ENCODE peak calls at places on chromosomes 6 and 20, in seven cellular contexts. B, D, C, S, E, X and Q are unnamed samples. For H3K4me1, the result is how much of the 10 kb centered on the place peaks cover.

GRCh38 chr6:32940656-32941411 is at the start of gene HLA-DMB:
- DNase-seq in S (peak), X (peak), C (peak), D (peak), E (peak), B (peak), Q (peak)

GRCh38 chr6:147508073-147508870 is at the start of gene SAMD5:
- DNase-seq in E (peak), X (peak), S (peak), C (peak), D (no peak), B (no peak), Q (peak)

GRCh38 chr6:126539022-126539421 is 199.1 kb downstream of the CENPW start:
- DNase-seq in B (no peak), E (peak), X (no peak), C (peak), D (no peak), S (no peak), Q (no peak)

GRCh38 chr6:113122060-113122459 is 735.1 kb upstream of the MARCKS start:
- DNase-seq in D (no peak), S (no peak), C (peak), E (peak), X (no peak), B (no peak), Q (peak)

GRCh38 chr6:42331019-42331418 is 113.4 kb upstream of the MRPS10 start:
- DNase-seq in X (no peak), S (no peak), B (no peak), C (no peak), D (no peak), E (no peak), Q (no peak)

GRCh38 chr6:160882019-160882418 is 109.5 kb upstream of the MAP3K4 start:
- DNase-seq in E (no peak), B (no peak), S (no peak), X (no peak), C (no peak), D (no peak), Q (no peak)

GRCh38 chr20:32549842-32550241 is 35.3 kb downstream of the NOL4L start:
- DNase-seq in X (no peak), D (no peak), B (no peak), S (no peak), C (no peak), E (no peak), Q (no peak)

GRCh38 chr20:57672164-57672563 is 37.7 kb downstream of the PMEPA1 start:
- DNase-seq in C (no peak), X (no peak), S (peak), E (no peak), B (no peak), D (no peak), Q (peak)

GRCh38 chr6:169945117-169945516 is 193.7 kb downstream of the ERMARD start:
- DNase-seq in B (no peak), C (no peak), D (no peak), S (no peak), E (no peak), X (no peak), Q (no peak)

GRCh38 chr6:20693466-20694063 is 159.3 kb downstream of the CDKAL1 start:
- DNase-seq in D (no peak), X (peak), E (no peak), B (no peak), C (peak), S (no peak), Q (no peak)

GRCh38 chr6:100726741-100727140 is 154.4 kb downstream of the ASCC3 start:
- DNase-seq in E (no peak), B (no peak), S (no peak), C (no peak), X (no peak), D (no peak), Q (no peak)

DNA sequence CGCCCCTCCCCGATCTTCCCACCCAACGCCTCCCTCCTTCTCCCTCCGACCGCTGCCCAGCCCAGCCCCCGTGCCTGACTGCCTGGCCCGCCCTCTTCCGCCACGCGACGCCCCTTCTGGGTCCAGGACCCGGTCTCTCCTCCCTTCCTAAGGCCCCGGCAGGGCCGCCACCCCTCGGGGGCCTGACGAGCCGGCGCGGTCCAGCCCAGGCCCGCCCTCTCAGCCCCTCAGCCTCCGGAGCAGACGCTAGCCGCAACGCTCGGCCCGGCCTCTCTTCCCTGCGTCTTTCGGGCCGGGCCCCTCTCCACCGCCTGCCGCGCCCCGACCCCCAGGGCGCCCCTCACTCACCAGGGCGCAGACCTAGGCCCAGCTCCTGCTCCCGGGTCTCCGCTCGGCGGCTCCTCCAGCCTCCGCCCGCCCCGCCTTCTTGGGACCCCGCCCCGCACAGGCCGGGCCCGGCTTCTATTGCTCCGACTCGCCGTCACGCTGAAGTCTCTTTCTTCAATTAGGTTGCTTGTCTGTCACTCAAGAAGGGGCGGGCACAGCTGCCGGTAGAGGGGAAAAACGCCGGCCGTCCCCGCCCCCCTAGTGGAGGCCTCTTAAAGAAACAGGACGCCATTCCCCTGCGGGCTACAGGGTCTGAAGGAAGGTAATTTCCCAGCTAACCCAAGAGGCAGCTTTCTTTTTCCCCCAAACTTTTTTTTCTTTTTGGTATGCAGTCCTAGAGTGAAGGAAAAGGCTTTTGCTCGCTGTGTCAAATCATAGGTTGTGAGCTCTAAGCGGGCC is at the start of gene ELMO2:
- DNase-seq in B (peak), C (peak), S (peak), E (peak), X (peak), D (peak), Q (peak)
- TF ChIP-seq CTCF in B (peak), C (peak), S (peak), E (no peak), X (peak), D (no peak), Q (no peak)

GRCh38 chr6:107405002-107405401 is 54.4 kb downstream of the PDSS2 start:
- DNase-seq in D (no peak), B (no peak), C (no peak), X (no peak), E (no peak), S (no peak), Q (no peak)

GRCh38 chr6:107414246-107414645 is 45.1 kb downstream of the PDSS2 start:
- DNase-seq in S (no peak), X (no peak), C (no peak), E (no peak), D (no peak), B (no peak), Q (no peak)

GRCh38 chr6:107409942-107410341 is 49.4 kb downstream of the PDSS2 start:
- DNase-seq in D (no peak), C (no peak), E (no peak), X (no peak), B (no peak), S (no peak), Q (no peak)

GRCh38 chr6:107411161-107411560 is 48.2 kb downstream of the PDSS2 start:
- DNase-seq in S (no peak), B (no peak), C (no peak), X (no peak), D (no peak), E (no peak), Q (no peak)

DNA sequence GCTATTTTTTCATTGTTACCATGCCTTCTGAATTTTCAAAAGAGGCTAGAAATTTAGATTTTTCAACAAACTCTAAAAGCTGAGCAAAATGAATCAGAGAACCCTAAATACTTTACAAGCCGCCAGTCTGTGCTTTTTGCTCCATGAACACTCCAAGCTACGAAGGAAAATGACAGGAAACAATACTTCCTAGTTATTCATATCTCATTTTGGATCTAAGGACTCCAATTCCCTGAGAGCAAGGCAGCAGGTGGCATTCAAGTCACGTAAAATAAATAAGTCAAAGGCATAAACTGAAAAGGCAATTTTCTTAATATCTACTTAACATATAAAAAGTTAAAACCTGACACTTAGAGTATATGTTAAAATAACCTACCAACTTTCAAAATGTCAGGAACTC is 50.6 kb downstream of the PDSS2 start:
- DNase-seq in S (no peak), X (no peak), B (no peak), D (no peak), E (no peak), C (no peak), Q (no peak)
- H3K4me1 ChIP-seq in S (under half), X (under half), B (under half), D (under half), E (under half), C (under half), Q (under half)

GRCh38 chr6:25414168-25414567 is 135.0 kb downstream of the CARMIL1 start:
- DNase-seq in E (no peak), X (no peak), C (no peak), S (no peak), B (no peak), D (no peak), Q (no peak)

GRCh38 chr6:25414755-25415154 is 135.6 kb downstream of the CARMIL1 start:
- DNase-seq in X (no peak), C (no peak), S (no peak), E (no peak), D (no peak), B (no peak), Q (no peak)

GRCh38 chr6:25411316-25411961 is 132.3 kb downstream of the CARMIL1 start:
- DNase-seq in X (no peak), B (no peak), E (no peak), S (no peak), D (no peak), C (no peak), Q (no peak)

GRCh38 chr6:25413506-25413905 is 134.3 kb downstream of the CARMIL1 start:
- DNase-seq in C (no peak), X (no peak), S (no peak), B (no peak), D (no peak), E (no peak), Q (no peak)

GRCh38 chr6:25410102-25410501 is 130.9 kb downstream of the CARMIL1 start:
- DNase-seq in S (no peak), D (no peak), B (no peak), X (no peak), C (no peak), E (no peak), Q (no peak)
- H3K4me3 ChIP-seq in S (no peak), D (peak), B (no peak), X (no peak), C (no peak), E (no peak), Q (no peak)

GRCh38 chr6:148947621-148948444 is 201.0 kb downstream of the UST start:
- DNase-seq in X (peak), B (peak), D (peak), E (peak), S (peak), C (peak), Q (peak)
- TF ChIP-seq CTCF in X (peak), B (peak), D (peak), E (peak), S (peak), C (peak), Q (peak)

GRCh38 chr6:137699036-137699683 is 167.9 kb upstream of the TNFAIP3 start:
- DNase-seq in X (no peak), D (no peak), E (no peak), C (no peak), S (no peak), B (peak), Q (no peak)

GRCh38 chr6:137700751-137701477 is 166.1 kb upstream of the TNFAIP3 start:
- DNase-seq in B (no peak), X (no peak), S (no peak), E (no peak), D (no peak), C (no peak), Q (no peak)

GRCh38 chr6:137698636-137699035 is 168.4 kb upstream of the TNFAIP3 start:
- DNase-seq in S (no peak), B (peak), E (no peak), D (no peak), C (peak), X (peak), Q (no peak)

GRCh38 chr6:137696765-137697164 is 170.3 kb upstream of the TNFAIP3 start:
- DNase-seq in D (no peak), S (no peak), X (no peak), B (no peak), E (no peak), C (no peak), Q (no peak)

DNA sequence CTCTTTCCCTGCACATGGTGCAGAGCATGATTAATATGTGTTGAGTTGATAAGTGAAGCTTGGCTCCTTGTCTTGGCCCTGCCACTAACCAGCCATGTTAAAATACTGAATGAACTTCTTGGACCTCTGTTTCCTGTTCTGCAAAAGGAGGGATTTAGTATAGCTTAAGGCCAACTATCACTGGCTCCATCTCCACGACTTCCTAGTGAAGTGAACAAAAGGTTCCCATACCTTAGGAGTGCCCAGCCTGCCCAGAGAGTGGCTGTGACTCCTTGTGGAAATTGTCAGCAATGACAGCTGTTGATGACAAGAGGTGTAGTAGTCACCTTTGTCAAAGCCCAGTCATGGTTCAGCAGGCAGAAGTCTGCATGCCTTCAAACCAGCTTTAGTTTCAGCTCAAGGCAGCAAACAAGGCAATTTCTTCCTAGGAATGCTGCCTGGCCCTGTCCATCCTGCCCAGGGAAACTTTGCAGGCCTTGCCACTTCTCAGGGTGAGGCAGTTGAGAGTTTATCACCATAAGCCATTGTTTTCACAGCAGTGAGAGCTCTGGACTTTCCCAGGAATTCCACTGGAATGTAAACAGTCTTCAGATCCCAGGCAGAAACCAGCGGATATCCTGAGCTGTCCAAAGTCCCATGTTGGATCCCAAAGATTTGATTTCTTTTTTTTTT is 169.7 kb upstream of the TNFAIP3 start:
- DNase-seq in X (no peak), S (no peak), C (peak), D (no peak), B (no peak), E (peak), Q (no peak)
- H3K4me1 ChIP-seq in X (under half), S (under half), C (under half), D (under half), B (under half), E (under half), Q (under half)

DNA sequence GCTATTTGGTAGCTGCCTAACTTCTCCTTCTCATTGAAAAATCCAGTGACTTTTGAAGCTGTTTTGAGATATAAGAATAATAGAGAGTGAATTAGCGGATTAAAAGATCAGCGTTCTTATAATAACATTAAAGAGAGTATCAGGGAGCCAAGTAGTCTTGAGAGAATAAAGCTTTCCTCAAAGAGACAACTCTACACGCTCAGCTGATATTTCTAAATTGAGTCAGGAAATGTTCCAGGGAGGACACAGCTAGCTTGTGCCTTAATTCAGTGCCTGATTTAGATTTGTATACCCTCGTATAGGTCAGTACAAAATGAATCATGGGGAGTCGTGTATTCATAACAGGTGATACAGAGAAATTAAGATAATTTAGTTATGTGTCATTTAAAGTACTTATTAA is 75.1 kb upstream of the QKI start:
- DNase-seq in B (no peak), D (no peak), X (no peak), S (no peak), E (no peak), C (no peak), Q (no peak)
- H3K4me3 ChIP-seq in B (peak), D (no peak), X (no peak), S (no peak), E (no peak), C (no peak), Q (no peak)